ENCODE peak calls at places on chromosomes 7 and 10, in seven cellular contexts. N, B, Q, A, X, F and Z are unnamed samples.
A peak's percentile ranks its signal among the peaks of the same experiment; 100 is the strongest.

GRCh38 chr10:62990126-62990525 is 143.0 kb upstream of the NRBF2 start:
- DNase-seq in B (no peak), Q (no peak), N (no peak), X (no peak), F (no peak), A (no peak), Z (no peak)

GRCh38 chr10:78181381-78182055 is 147.9 kb downstream of the RPS24 start:
- DNase-seq in N (no peak), A (no peak), F (no peak), B (no peak), Q (no peak), X (no peak), Z (no peak)

GRCh38 chr10:62433181-62433692 is 59.1 kb downstream of the ZNF365 start:
- DNase-seq in B (peak; percentile 41), N (peak; percentile 59), F (no peak), Q (no peak), X (peak; percentile 36), A (peak; percentile 77), Z (peak; percentile 35)

GRCh38 chr7:73892003-73892975 is 31.3 kb downstream of the TMEM270 start:
- DNase-seq in B (no peak), Q (no peak), X (no peak), A (no peak), F (peak; percentile 33), N (no peak), Z (no peak)

GRCh38 chr7:134290286-134290685 is 26.4 kb downstream of the SLC35B4 start:
- DNase-seq in F (no peak), Q (no peak), N (no peak), B (no peak), A (no peak), X (no peak), Z (no peak)

GRCh38 chr10:130363899-130364298 is 227.7 kb downstream of the GLRX3 start:
- DNase-seq in B (no peak), F (no peak), A (no peak), N (no peak), Q (peak; percentile 34), X (no peak), Z (no peak)

GRCh38 chr7:86190347-86190746 is 453.4 kb upstream of the GRM3 start:
- DNase-seq in Q (no peak), A (no peak), N (no peak), F (no peak), X (no peak), B (no peak), Z (no peak)

GRCh38 chr10:5485948-5486851 is 13.2 kb downstream of the CALML5 start:
- DNase-seq in F (no peak), Q (no peak), B (no peak), N (no peak), X (no peak), A (no peak), Z (no peak)

GRCh38 chr10:111338798-111339197 is 262.0 kb downstream of the ADRA2A start:
- DNase-seq in N (no peak), A (no peak), Q (no peak), B (no peak), X (no peak), F (no peak), Z (no peak)

GRCh38 chr7:105775580-105775979 is 100.8 kb downstream of the ATXN7L1 start:
- DNase-seq in Q (no peak), X (no peak), B (no peak), A (no peak), N (no peak), F (no peak), Z (no peak)

GRCh38 chr10:131860806-131861440 is 39.9 kb upstream of the PPP2R2D start:
- DNase-seq in A (no peak), X (no peak), Q (peak; percentile 48), B (peak; percentile 6), N (no peak), F (no peak), Z (no peak)

GRCh38 chr7:77580762-77581350 is 43.8 kb downstream of the PTPN12 start:
- DNase-seq in A (no peak), F (no peak), Q (no peak), B (peak; percentile 52), X (no peak), N (no peak), Z (no peak)

GRCh38 chr10:68333905-68334431 is 1.2 kb upstream of the PBLD start:
- DNase-seq in F (no peak), Q (no peak), X (no peak), B (no peak), A (no peak), N (no peak), Z (no peak)

GRCh38 chr10:97312897-97313296 is 6.2 kb upstream of the FRAT1 start:
- DNase-seq in F (no peak), X (no peak), A (no peak), N (no peak), Q (no peak), B (no peak), Z (no peak)